ENCODE peak calls at places on chromosome 12, in five cellular contexts. A is RCC 7860; F is NCI-H1417; G is EH; Z is activated T-helper 1 cell treated with anti-CD3 and anti-CD28 coated beads, Interleukin-2, amount 50 U/mL, for 16 hours. M is an unnamed sample.
A peak's percentile ranks its signal among the peaks of the same experiment; 100 is the strongest.

GRCh38 chr12:133204264-133204603 is 22.9 kb downstream of the ZNF268 start:
- DNase-seq in A (no peak), F (peak; percentile 9), G (no peak), Z (no peak), M (no peak)

GRCh38 chr12:88111074-88111652 is 30.7 kb downstream of the CEP290 start:
- DNase-seq in A (peak; percentile 47), F (peak; percentile 76), G (peak; percentile 67), Z (no peak), M (peak; percentile 38)

GRCh38 chr12:42235426-42235825 is 2.6 kb downstream of the YAF2 start:
- DNase-seq in A (no peak), F (no peak), G (no peak), Z (no peak), M (no peak)

GRCh38 chr12:89348894-89349669 is 3.2 kb downstream of the DUSP6 start:
- DNase-seq in A (no peak), F (no peak), G (no peak), Z (no peak), M (no peak)

GRCh38 chr12:5138256-5138655 is 94.6 kb downstream of the KCNA5 start:
- DNase-seq in A (no peak), F (no peak), G (peak; percentile 64), Z (no peak), M (no peak)

GRCh38 chr12:40614923-40615322 is 77.3 kb upstream of the CNTN1 start:
- DNase-seq in A (no peak), F (no peak), G (no peak), Z (no peak), M (no peak)

GRCh38 chr12:9134981-9135628 is 19.4 kb upstream of the A2M start:
- DNase-seq in A (no peak), F (peak; percentile 8), G (no peak), Z (no peak), M (no peak)

GRCh38 chr12:15562263-15562662 is 226.9 kb downstream of the EPS8 start:
- DNase-seq in A (no peak), F (no peak), G (no peak), Z (no peak), M (no peak)

GRCh38 chr12:8615206-8615605 is 2.5 kb upstream of the AICDA start:
- DNase-seq in A (no peak), F (no peak), G (no peak), Z (no peak), M (no peak)

GRCh38 chr12:79689477-79690155 is 1.1 kb downstream of the PAWR start:
- DNase-seq in A (peak; percentile 48), F (peak; percentile 83), G (peak; percentile 57), Z (no peak), M (peak; percentile 42)

GRCh38 chr12:96399919-96400630 is at the start of gene CDK17:
- DNase-seq in A (peak; percentile 68), F (peak; percentile 94), G (peak; percentile 85), Z (peak; percentile 87), M (peak; percentile 86)

GRCh38 chr12:124716208-124717141 is 147.2 kb downstream of the SCARB1 start:
- DNase-seq in A (no peak), F (peak; percentile 84), G (no peak), Z (no peak), M (peak; percentile 46)

GRCh38 chr12:56208014-56208413 is 13.7 kb downstream of the RNF41 start:
- DNase-seq in A (no peak), F (no peak), G (no peak), Z (no peak), M (no peak)

GRCh38 chr12:111440631-111441030 is 34.9 kb downstream of the SH2B3 start:
- DNase-seq in A (no peak), F (no peak), G (no peak), Z (no peak), M (no peak)

GRCh38 chr12:75747572-75747995 is 236.2 kb upstream of the KRR1 start:
- DNase-seq in A (peak; percentile 88), F (no peak), G (peak; percentile 78), Z (no peak), M (no peak)

GRCh38 chr12:128056299-128056885 is 210.6 kb upstream of the TMEM132C start:
- DNase-seq in A (no peak), F (no peak), G (no peak), Z (no peak), M (no peak)

GRCh38 chr12:121595520-121595919 is 14.7 kb upstream of the KDM2B start:
- DNase-seq in A (no peak), F (no peak), G (no peak), Z (no peak), M (no peak)

GRCh38 chr12:66087365-66087943 is 43.1 kb downstream of the LLPH start:
- DNase-seq in A (peak; percentile 49), F (peak; percentile 70), G (peak; percentile 80), Z (peak; percentile 5), M (peak; percentile 42)

GRCh38 chr12:110543252-110543959 is 39.7 kb downstream of the PPTC7 start:
- DNase-seq in A (peak; percentile 55), F (no peak), G (no peak), Z (no peak), M (peak; percentile 45)

GRCh38 chr12:54065677-54066076 is 12.0 kb downstream of the HOXC4 start:
- DNase-seq in A (no peak), F (no peak), G (no peak), Z (no peak), M (no peak)

GRCh38 chr12:122067966-122068365 is 10.6 kb upstream of the MLXIP start:
- DNase-seq in A (no peak), F (no peak), G (peak; percentile 65), Z (no peak), M (no peak)

GRCh38 chr12:49894754-49895153 is 8.9 kb downstream of the FAIM2 start:
- DNase-seq in A (no peak), F (no peak), G (no peak), Z (no peak), M (no peak)

GRCh38 chr12:44476683-44477082 is 399.4 kb downstream of the NELL2 start:
- DNase-seq in A (no peak), F (no peak), G (no peak), Z (no peak), M (no peak)

GRCh38 chr12:104958009-104958945 is at the start of gene SLC41A2:
- DNase-seq in A (peak; percentile 92), F (peak; percentile 89), G (peak; percentile 91), Z (peak; percentile 68), M (peak; percentile 77)

GRCh38 chr12:106690569-106690968 is 83.9 kb upstream of the RIC8B start:
- DNase-seq in A (no peak), F (no peak), G (no peak), Z (no peak), M (no peak)

GRCh38 chr12:121805171-121805687 is 1.4 kb downstream of the SETD1B start:
- DNase-seq in A (no peak), F (peak; percentile 59), G (peak; percentile 39), Z (no peak), M (no peak)

GRCh38 chr12:118312578-118312977 is 60.1 kb downstream of the TAOK3 start:
- DNase-seq in A (no peak), F (no peak), G (no peak), Z (no peak), M (no peak)

GRCh38 chr12:94202245-94203180 is 54.1 kb downstream of the PLXNC1 start:
- DNase-seq in A (no peak), F (peak; percentile 78), G (no peak), Z (no peak), M (peak; percentile 27)

GRCh38 chr12:103929909-103930786 is at the start of gene HSP90B1:
- DNase-seq in A (peak; percentile 99), F (peak; percentile 100), G (peak; percentile 100), Z (peak; percentile 99), M (peak; percentile 100)

GRCh38 chr12:6116481-6117021 is 7.9 kb downstream of the VWF start:
- DNase-seq in A (no peak), F (no peak), G (peak; percentile 41), Z (no peak), M (no peak)

GRCh38 chr12:43273467-43273866 is 278.5 kb downstream of the ADAMTS20 start:
- DNase-seq in A (no peak), F (no peak), G (no peak), Z (no peak), M (no peak)

GRCh38 chr12:118017926-118018325 is 1.4 kb downstream of the RFC5 start:
- DNase-seq in A (no peak), F (no peak), G (no peak), Z (no peak), M (no peak)

GRCh38 chr12:52216107-52216506 is 16.9 kb upstream of the KRT7 start:
- DNase-seq in A (no peak), F (no peak), G (peak; percentile 49), Z (no peak), M (no peak)

GRCh38 chr12:27548301-27549199 is 24.5 kb downstream of the PPFIBP1 start:
- DNase-seq in A (no peak), F (no peak), G (no peak), Z (no peak), M (no peak)

GRCh38 chr12:55842681-55843429 is at the start of gene MMP19:
- DNase-seq in A (no peak), F (no peak), G (peak; percentile 84), Z (no peak), M (no peak)

GRCh38 chr12:44942714-44943113 is 66.6 kb upstream of the NELL2 start:
- DNase-seq in A (no peak), F (no peak), G (no peak), Z (no peak), M (no peak)

GRCh38 chr12:85468356-85469157 is 188.5 kb downstream of the ALX1 start:
- DNase-seq in A (peak; percentile 49), F (peak; percentile 81), G (peak; percentile 59), Z (no peak), M (peak; percentile 22)

M was measured in NCI-H1105.